ENCODE peak calls at places on chromosomes 5 and 9, in four cellular contexts. B is IMR-90, I is H9, E is mesendoderm. Z is an unnamed sample.

GRCh38 chr9:91231619-91232018 is 130.1 kb downstream of the AUH start:
- DNase-seq in B (no peak), I (no peak), E (no peak), Z (no peak)

GRCh38 chr9:129933215-129933614 is 98.0 kb downstream of the USP20 start:
- DNase-seq in B (no peak), I (no peak), E (no peak), Z (no peak)

GRCh38 chr5:157455057-157455456 is 5.0 kb upstream of the NIPAL4 start:
- DNase-seq in B (no peak), I (peak), E (no peak), Z (peak)

GRCh38 chr9:133692364-133692985 is 45.7 kb downstream of the SARDH start:
- DNase-seq in B (no peak), I (no peak), E (no peak), Z (no peak)

GRCh38 chr5:127941646-127942045 is 141.9 kb upstream of the SLC12A2 start:
- DNase-seq in B (no peak), I (no peak), E (no peak), Z (no peak)

GRCh38 chr5:91069364-91069763 is 313.8 kb downstream of the ARRDC3 start:
- DNase-seq in B (no peak), I (no peak), E (no peak), Z (no peak)

GRCh38 chr9:85130260-85130659 is 460.7 kb downstream of the NTRK2 start:
- DNase-seq in B (no peak), I (no peak), E (no peak), Z (no peak)

GRCh38 chr5:178644826-178645545 is 18.1 kb upstream of the CLK4 start:
- DNase-seq in B (no peak), I (no peak), E (no peak), Z (no peak)

GRCh38 chr9:81150016-81150625 is 539.2 kb downstream of the TLE1 start:
- DNase-seq in B (peak), I (no peak), E (no peak), Z (no peak)

GRCh38 chr9:128072144-128073021 is 4.4 kb downstream of the SLC25A25 start:
- DNase-seq in B (peak), I (no peak), E (no peak), Z (no peak)

GRCh38 chr9:69122086-69122390 is 52.0 kb upstream of the TJP2 start:
- DNase-seq in B (peak), I (peak), E (peak), Z (no peak)

GRCh38 chr5:123097871-123098735 is 9.1 kb downstream of the PRDM6 start:
- DNase-seq in B (no peak), I (no peak), E (peak), Z (no peak)

GRCh38 chr5:32964246-32964645 is 253.1 kb downstream of the NPR3 start:
- DNase-seq in B (peak), I (no peak), E (peak), Z (no peak)

GRCh38 chr9:105647595-105648349 is 14.5 kb upstream of the TAL2 start:
- DNase-seq in B (peak), I (peak), E (peak), Z (peak)

GRCh38 chr5:52760695-52761366 is 26.9 kb upstream of the ITGA1 start:
- DNase-seq in B (no peak), I (no peak), E (no peak), Z (no peak)

GRCh38 chr5:78518365-78519197 is 130.0 kb downstream of the LHFPL2 start:
- DNase-seq in B (peak), I (no peak), E (peak), Z (no peak)

GRCh38 chr5:6727231-6727630 is 14.0 kb downstream of the TENT4A start:
- DNase-seq in B (no peak), I (no peak), E (no peak), Z (no peak)

GRCh38 chr9:13983607-13984006 is 330.3 kb downstream of the NFIB start:
- DNase-seq in B (no peak), I (no peak), E (no peak), Z (no peak)

GRCh38 chr5:15837584-15838289 is 337.8 kb downstream of the FBXL7 start:
- DNase-seq in B (no peak), I (no peak), E (no peak), Z (no peak)

GRCh38 chr5:532521-533242 is 8.4 kb upstream of the SLC9A3 start:
- DNase-seq in B (no peak), I (no peak), E (no peak), Z (no peak)

GRCh38 chr5:108146222-108146621 is 235.7 kb downstream of the FBXL17 start:
- DNase-seq in B (no peak), I (no peak), E (no peak), Z (no peak)

GRCh38 chr9:136189394-136190236 is 15.3 kb downstream of the LHX3 start:
- DNase-seq in B (no peak), I (no peak), E (no peak), Z (no peak)

GRCh38 chr9:136187683-136188586 is 17.0 kb downstream of the LHX3 start:
- DNase-seq in B (no peak), I (peak), E (peak), Z (no peak)

GRCh38 chr9:136191549-136192286 is 13.2 kb downstream of the LHX3 start:
- DNase-seq in B (no peak), I (no peak), E (no peak), Z (no peak)

GRCh38 chr9:136190656-136191548 is 14.0 kb downstream of the LHX3 start:
- DNase-seq in B (no peak), I (no peak), E (no peak), Z (no peak)

DNA sequence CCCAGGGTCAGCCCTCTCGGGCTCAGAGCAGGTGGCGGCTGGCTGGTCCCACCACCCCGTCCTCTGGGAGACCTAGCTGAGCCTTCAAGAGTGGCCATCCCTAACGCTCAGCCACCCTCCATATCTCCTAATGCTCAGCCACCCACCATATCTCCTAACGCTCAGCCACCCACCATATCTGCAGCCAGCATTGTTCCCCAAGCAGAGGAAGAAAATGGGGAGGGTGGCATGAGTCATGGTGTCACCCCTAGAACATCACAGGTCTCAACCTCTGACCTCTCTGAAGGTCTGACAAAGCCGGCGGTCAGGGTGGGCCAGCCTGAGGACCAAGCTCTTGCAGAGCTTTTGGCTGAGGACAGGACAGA is 14.7 kb downstream of the LHX3 start:
- DNase-seq in B (no peak), I (no peak), E (no peak), Z (no peak)
- H4K5ac ChIP-seq in B (no peak), I (no peak), E (no peak), Z (no peak)

GRCh38 chr5:146770546-146770945 is 108.0 kb downstream of the PPP2R2B start:
- DNase-seq in B (no peak), I (no peak), E (peak), Z (no peak)
- H3K4me2 ChIP-seq in B (no peak), I (no peak), E (no peak), Z (no peak)

GRCh38 chr9:114719290-114719689 is 37.3 kb upstream of the TEX48 start:
- DNase-seq in B (no peak), I (no peak), E (no peak), Z (no peak)
- H4K5ac ChIP-seq in B (no peak), I (no peak), E (no peak), Z (no peak)

GRCh38 chr5:172694541-172694940 is 53.5 kb downstream of the NEURL1B start:
- DNase-seq in B (no peak), I (no peak), E (no peak), Z (no peak)
- H3K4me2 ChIP-seq in B (no peak), I (no peak), E (no peak), Z (no peak)

DNA sequence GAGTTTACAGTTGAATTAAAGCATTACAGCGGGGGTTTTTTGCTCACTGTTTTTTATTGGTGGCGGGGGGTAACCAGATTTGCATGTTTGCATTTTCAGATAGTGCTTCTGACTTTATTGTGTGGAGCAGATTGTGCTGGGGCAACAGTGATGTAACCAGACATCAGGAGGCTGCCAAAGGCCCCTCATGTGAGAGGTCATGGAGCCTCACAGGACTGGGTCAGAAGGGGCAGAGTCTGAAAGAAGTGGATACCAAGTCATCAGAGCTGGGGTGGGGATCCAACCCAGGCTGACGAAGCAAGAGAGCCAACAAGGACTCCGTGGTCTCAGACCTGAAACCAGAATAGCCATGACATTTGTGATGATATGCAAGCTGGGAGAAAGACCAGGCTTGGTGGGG is 259.4 kb upstream of the TAS2R1 start:
- DNase-seq in B (no peak), I (no peak), E (no peak), Z (no peak)
- H4K5ac ChIP-seq in B (no peak), I (no peak), E (no peak), Z (no peak)

DNA sequence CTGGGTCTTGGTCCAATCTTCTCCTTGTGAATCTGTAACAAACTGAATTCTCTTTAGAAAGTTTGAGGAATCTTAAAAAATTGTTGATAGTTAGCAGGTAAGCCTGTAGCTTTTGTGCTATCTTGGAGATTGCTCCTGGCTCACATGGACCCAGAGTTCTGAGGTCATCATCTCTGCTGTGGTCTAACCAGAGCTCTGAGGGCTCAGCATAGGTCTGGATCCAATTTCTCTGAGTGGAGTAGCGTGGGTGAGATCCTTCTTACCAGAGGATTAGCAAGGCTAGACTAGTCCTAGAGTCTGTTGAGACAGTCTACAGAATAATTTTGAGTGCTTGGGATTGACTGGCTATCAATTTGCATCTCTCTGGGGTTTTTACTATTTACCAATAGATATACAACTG is 60.5 kb upstream of the IL6ST start:
- DNase-seq in B (peak), I (no peak), E (no peak), Z (no peak)
- H3K4me2 ChIP-seq in B (no peak), I (no peak), E (no peak), Z (no peak)

GRCh38 chr9:36207546-36208012 is 16.9 kb downstream of the CLTA start:
- DNase-seq in B (peak), I (no peak), E (peak), Z (no peak)

GRCh38 chr9:36210722-36211121 is 20.0 kb downstream of the CLTA start:
- DNase-seq in B (no peak), I (no peak), E (no peak), Z (no peak)

GRCh38 chr9:36207016-36207415 is 16.3 kb downstream of the CLTA start:
- DNase-seq in B (peak), I (no peak), E (peak), Z (no peak)

GRCh38 chr9:36208521-36209253 is 18.0 kb downstream of the CLTA start:
- DNase-seq in B (no peak), I (no peak), E (no peak), Z (no peak)

DNA sequence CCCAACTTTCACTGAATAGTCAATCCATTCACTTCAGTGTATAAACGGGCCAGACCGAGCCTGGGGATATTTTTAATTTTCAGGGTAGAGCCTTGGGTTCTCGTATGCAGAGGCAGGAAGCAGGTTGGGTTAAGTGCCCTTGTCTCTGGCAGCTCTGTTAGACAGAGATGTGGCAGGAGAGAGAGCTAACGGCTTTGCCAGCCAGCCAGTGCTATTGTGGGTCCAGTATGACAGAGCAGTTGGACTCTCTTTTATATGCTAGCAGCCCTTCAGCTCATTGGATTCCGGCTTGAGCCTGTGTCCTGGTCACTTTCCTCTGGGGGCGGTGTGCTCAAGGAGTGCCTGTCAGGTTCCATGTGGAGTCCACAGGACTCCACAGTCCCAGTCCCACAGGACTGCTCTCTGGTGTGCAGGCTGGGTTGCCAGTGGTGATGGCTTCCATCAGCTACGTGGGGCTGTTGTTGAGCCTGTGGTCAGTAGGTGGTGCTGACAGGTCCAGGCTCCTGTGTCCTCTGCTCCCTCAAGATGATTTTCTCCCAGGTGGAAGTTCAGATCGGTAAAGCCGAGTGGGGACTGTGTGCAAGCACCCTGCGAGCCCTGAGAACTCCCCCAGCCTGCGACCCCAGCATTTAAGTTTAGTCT is 14.3 kb downstream of the CLTA start:
- DNase-seq in B (no peak), I (peak), E (peak), Z (no peak)
- H4K5ac ChIP-seq in B (no peak), I (no peak), E (no peak), Z (no peak)

Z was measured in H1.